ENCODE peak calls at places on chromosomes 7 and 10, in five cellular contexts. Y is neural progenitor cell, O is fibroblast of lung, T is PC-3, E is GM23338. D is an unnamed sample.

GRCh38 chr10:118448744-118449143 is 106.6 kb upstream of the FAM204A start:
- DNase-seq in Y (no peak), T (no peak), O (no peak), E (no peak), D (no peak)

GRCh38 chr10:71522438-71523144 is 125.9 kb downstream of the CDH23 start:
- DNase-seq in O (no peak), E (peak; percentile 41), Y (peak; percentile 44), T (no peak), D (no peak)

GRCh38 chr10:121078036-121078435 is 226.9 kb downstream of the WDR11 start:
- DNase-seq in O (no peak), Y (no peak), T (peak; percentile 10), E (no peak), D (peak; percentile 83)

GRCh38 chr7:20374391-20374790 is 43.7 kb downstream of the ITGB8 start:
- DNase-seq in O (no peak), T (no peak), Y (no peak), E (no peak), D (no peak)

GRCh38 chr7:34445653-34446052 is 212.4 kb upstream of the NPSR1 start:
- DNase-seq in Y (no peak), E (no peak), T (no peak), O (no peak), D (no peak)

GRCh38 chr7:143257501-143257900 is 5.7 kb upstream of the GSTK1 start:
- DNase-seq in Y (no peak), E (no peak), T (peak; percentile 80), O (no peak), D (peak; percentile 31)

GRCh38 chr7:31373337-31374289 is 33.1 kb upstream of the NEUROD6 start:
- DNase-seq in Y (peak; percentile 82), O (peak; percentile 48), T (peak; percentile 76), E (peak; percentile 88), D (peak; percentile 47)

GRCh38 chr7:75995052-75995471 is 667 bp upstream of the TMEM120A start:
- DNase-seq in T (no peak), Y (peak; percentile 21), O (no peak), E (no peak), D (no peak)

GRCh38 chr10:118971876-118972275 is 57.6 kb upstream of the NANOS1 start:
- DNase-seq in T (no peak), O (no peak), E (peak; percentile 8), Y (no peak), D (no peak)

GRCh38 chr7:17593854-17594419 is 295.5 kb downstream of the AHR start:
- DNase-seq in E (peak; percentile 3), O (peak; percentile 60), Y (no peak), T (no peak), D (no peak)

GRCh38 chr7:102472126-102473041 is 6.3 kb downstream of the POLR2J start:
- DNase-seq in T (no peak), Y (no peak), E (no peak), O (no peak), D (no peak)

GRCh38 chr7:107105591-107106245 is 61.2 kb downstream of the PRKAR2B start:
- DNase-seq in O (no peak), E (no peak), T (no peak), Y (no peak), D (no peak)

GRCh38 chr10:16116404-16117304 is 256.3 kb upstream of the MINDY3 start:
- DNase-seq in Y (peak; percentile 32), E (peak; percentile 77), O (peak; percentile 6), T (peak; percentile 23), D (peak; percentile 20)

GRCh38 chr7:111014074-111014473 is 76.9 kb upstream of the LRRN3 start:
- DNase-seq in T (no peak), E (no peak), Y (no peak), O (peak; percentile 53), D (no peak)

GRCh38 chr10:77628906-77629730 is 8.5 kb downstream of the KCNMA1 start:
- DNase-seq in Y (no peak), O (no peak), T (peak; percentile 99), E (peak; percentile 35), D (peak; percentile 81)

DNA sequence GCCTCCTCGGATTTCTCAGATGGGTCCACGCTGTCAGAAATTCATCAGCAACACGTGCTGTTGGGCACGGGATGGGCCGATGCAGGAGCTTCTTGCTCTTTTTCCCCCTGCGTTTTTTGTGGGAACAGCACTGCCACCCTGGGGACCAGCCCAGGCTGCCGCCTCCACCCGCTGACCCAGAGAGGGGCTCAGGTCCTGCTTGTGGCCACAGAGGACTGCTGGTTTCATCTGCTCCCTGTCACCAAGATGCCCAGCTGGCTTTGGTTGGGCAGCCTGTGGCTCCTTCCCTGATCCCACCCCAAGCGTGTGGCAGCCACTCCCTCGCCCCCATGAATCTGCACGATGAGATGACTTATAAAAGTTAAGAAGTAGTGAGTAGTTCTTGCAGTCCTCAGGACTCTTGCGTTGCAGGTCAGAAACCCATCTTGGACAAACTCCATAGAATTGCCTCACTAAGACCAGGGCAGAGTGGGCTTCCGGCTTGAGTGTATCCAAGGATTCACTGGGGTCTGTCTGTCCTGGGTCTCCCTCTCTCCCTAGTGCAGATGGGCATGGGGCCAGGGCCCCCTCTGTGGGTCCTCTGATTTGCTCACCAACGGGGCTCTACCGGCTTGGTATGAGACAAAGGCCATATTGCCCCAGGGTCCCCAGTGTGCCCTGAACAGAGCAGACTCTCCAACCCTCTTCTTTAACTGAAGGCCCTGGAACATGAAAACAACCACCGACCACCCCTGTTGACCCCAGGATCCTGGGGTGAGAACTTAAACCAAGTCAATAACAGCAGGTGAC is 68.0 kb upstream of the CHST15 start:
- DNase-seq in O (no peak), Y (no peak), T (no peak), E (no peak), D (no peak)
- H3K4me2 ChIP-seq in O (no peak overlapping the region), Y (no peak overlapping the region), T (no peak overlapping the region), E (no peak overlapping the region), D (no peak overlapping the region)

GRCh38 chr7:985127-985416 is 2.1 kb downstream of the CYP2W1 start:
- DNase-seq in Y (no peak), E (no peak), T (no peak), O (no peak), D (no peak)

GRCh38 chr7:985915-986741 is 3.1 kb downstream of the CYP2W1 start:
- DNase-seq in O (peak; percentile 39), T (peak; percentile 37), E (no peak), Y (no peak), D (peak; percentile 26)

GRCh38 chr7:982511-983181 is at the start of gene CYP2W1:
- DNase-seq in E (no peak), O (no peak), Y (peak; percentile 50), T (no peak), D (no peak)

GRCh38 chr7:983182-984071 is 446 bp downstream of the CYP2W1 start:
- DNase-seq in E (no peak), O (no peak), Y (no peak), T (no peak), D (no peak)

DNA sequence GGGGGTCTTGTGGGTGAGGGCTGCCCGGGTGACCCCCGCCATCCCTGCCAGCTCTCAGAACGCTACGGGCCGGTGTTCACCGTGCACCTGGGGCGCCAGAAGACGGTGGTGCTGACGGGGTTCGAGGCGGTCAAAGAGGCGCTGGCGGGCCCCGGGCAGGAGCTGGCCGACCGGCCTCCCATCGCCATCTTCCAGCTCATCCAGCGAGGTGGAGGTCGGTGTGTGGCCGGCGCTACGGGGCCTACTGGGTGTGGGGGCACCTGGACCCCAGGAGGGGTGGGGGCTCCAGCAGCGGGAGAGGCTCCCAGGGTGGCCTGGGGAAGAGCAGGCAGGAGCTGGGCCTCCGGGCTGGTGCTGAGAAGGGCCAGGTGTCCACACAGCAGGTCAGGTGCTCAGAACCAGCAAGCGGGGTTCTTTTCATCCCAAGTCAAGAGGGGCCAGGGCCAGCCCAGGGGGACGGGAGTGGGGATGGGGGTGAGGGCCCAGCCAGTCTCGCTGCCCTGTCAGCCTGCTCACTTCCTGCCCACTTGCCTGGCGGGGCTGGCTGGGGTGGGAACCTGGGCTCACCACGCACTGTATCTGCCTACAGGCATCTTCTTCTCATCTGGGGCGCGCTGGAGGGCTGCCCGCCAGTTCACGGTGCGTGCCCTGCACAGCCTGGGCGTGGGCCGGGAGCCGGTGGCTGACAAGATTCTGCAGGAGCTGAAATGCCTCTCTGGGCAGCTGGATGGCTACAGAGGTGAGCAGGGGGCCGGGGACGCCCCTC is 1.6 kb downstream of the CYP2W1 start:
- DNase-seq in O (no peak), Y (no peak), T (no peak), E (no peak), D (no peak)
- TF ChIP-seq EZH2 in O (no peak), Y (no peak), T (no peak), E (no peak), D (no peak)

GRCh38 chr7:121397346-121397745 is 1.2 kb upstream of the FAM3C start:
- DNase-seq in T (no peak), O (no peak), E (no peak), Y (no peak), D (no peak)
- H3K4me2 ChIP-seq in T (no peak overlapping the region), O (no peak overlapping the region), E (no peak overlapping the region), Y (no peak overlapping the region), D (no peak overlapping the region)

GRCh38 chr10:1778570-1778969 is 41.2 kb upstream of the ADARB2 start:
- DNase-seq in Y (no peak), T (no peak), E (no peak), O (no peak), D (no peak)
- TF ChIP-seq EZH2 in Y (no peak), T (no peak), E (no peak), O (no peak), D (no peak)

DNA sequence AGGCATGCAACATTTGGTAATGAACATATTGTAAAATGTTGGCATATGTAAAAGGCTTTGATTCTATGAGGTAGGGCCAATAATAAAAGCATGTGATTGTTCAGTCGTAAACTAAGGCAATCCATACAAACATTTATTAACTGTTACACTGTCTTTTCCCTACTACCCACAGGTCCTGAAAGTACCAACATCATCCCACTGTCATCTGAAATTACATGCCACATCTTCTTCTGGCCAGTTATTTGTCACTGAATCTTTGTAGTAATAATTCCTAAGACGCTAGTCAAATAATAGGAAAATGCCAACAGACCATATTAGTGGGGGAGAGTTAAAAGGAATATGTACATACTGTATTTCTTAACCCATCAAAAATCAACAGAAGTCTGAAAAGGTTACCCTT is 27.2 kb downstream of the DNAJC1 start:
- DNase-seq in Y (no peak), E (no peak), T (no peak), O (no peak), D (no peak)
- H3K4me2 ChIP-seq in Y (peak overlapping the region; percentile 82), E (peak overlapping the region; percentile 13), T (no peak overlapping the region), O (no peak overlapping the region), D (no peak overlapping the region)

GRCh38 chr10:48525956-48526355 is 78.9 kb downstream of the ARHGAP22 start:
- DNase-seq in Y (peak; percentile 67), O (no peak), T (no peak), E (no peak), D (no peak)

GRCh38 chr10:48525113-48525512 is 79.8 kb downstream of the ARHGAP22 start:
- DNase-seq in E (no peak), O (no peak), Y (no peak), T (no peak), D (no peak)

GRCh38 chr10:48523820-48524758 is 80.8 kb downstream of the ARHGAP22 start:
- DNase-seq in E (peak; percentile 75), Y (peak; percentile 74), O (peak; percentile 14), T (peak; percentile 37), D (no peak)

GRCh38 chr10:48522011-48522765 is 82.7 kb downstream of the ARHGAP22 start:
- DNase-seq in E (no peak), O (no peak), T (no peak), Y (no peak), D (no peak)

GRCh38 chr10:48523212-48523819 is 81.6 kb downstream of the ARHGAP22 start:
- DNase-seq in Y (peak; percentile 65), E (peak; percentile 74), T (peak; percentile 86), O (peak; percentile 97), D (no peak)
- TF ChIP-seq EZH2 in Y (peak; percentile 64), E (no peak), T (peak; percentile 56), O (no peak), D (no peak)

D was measured in mammary epithelial cell.